ENCODE peak calls at places on chromosomes 13 and 19, in five cellular contexts. T is tibial artery, Z is neural progenitor cell, N is esophagus squamous epithelium, Q is A549. J is an unnamed sample.

GRCh38 chr13:41311607-41312500 is 787 bp downstream of the NAA16 start:
- DNase-seq in T (peak), Z (peak), N (no peak), Q (no peak), J (peak)

GRCh38 chr13:40388617-40389016 is 277.8 kb downstream of the FOXO1 start:
- DNase-seq in N (peak), T (no peak), Q (no peak), Z (no peak), J (no peak)

GRCh38 chr19:18322318-18322758 is 538 bp downstream of the LSM4 start:
- DNase-seq in T (no peak), Q (peak), N (no peak), Z (peak), J (peak)

GRCh38 chr13:100512422-100512821 is 76.2 kb downstream of the GGACT start:
- DNase-seq in N (no peak), T (no peak), Q (no peak), Z (no peak), J (peak)

GRCh38 chr13:36420437-36420891 is 11.8 kb upstream of the CCNA1 start:
- DNase-seq in Q (peak), T (peak), N (no peak), Z (peak), J (peak)

GRCh38 chr13:65985632-65986031 is 1244.5 kb downstream of the PCDH9 start:
- DNase-seq in T (no peak), Q (no peak), Z (peak), N (no peak), J (peak)

GRCh38 chr19:33391631-33392249 is 18.2 kb downstream of the CEBPG start:
- DNase-seq in N (no peak), Z (no peak), T (no peak), Q (no peak), J (no peak)

GRCh38 chr19:34274284-34274826 is 20.0 kb downstream of the GARRE1 start:
- DNase-seq in T (no peak), N (no peak), Q (no peak), Z (no peak), J (no peak)

GRCh38 chr13:60044321-60044720 is 119.4 kb downstream of the DIAPH3 start:
- DNase-seq in Z (no peak), N (no peak), Q (no peak), T (no peak), J (no peak)

GRCh38 chr13:19152403-19152802 is 29.2 kb downstream of the TUBA3C start:
- DNase-seq in N (no peak), Z (no peak), T (no peak), Q (no peak), J (no peak)

GRCh38 chr13:62305758-62306157 is 890.1 kb upstream of the PCDH20 start:
- DNase-seq in N (no peak), Q (no peak), Z (peak), T (no peak), J (no peak)

GRCh38 chr13:87666826-87667225 is 4.3 kb upstream of the SLITRK5 start:
- DNase-seq in N (no peak), Q (no peak), Z (no peak), T (no peak), J (no peak)

GRCh38 chr19:21202865-21203494 is 61.1 kb downstream of the ZNF431 start:
- DNase-seq in T (no peak), N (no peak), Z (peak), Q (peak), J (peak)

GRCh38 chr13:94858856-94859811 is 146.8 kb upstream of the SOX21 start:
- DNase-seq in Z (peak), Q (no peak), N (no peak), T (peak), J (no peak)

GRCh38 chr19:29170554-29170953 is 42.4 kb downstream of the UQCRFS1 start:
- DNase-seq in N (no peak), Q (no peak), Z (no peak), T (no peak), J (no peak)

GRCh38 chr19:56091066-56091490 is 30.0 kb downstream of the ZNF787 start:
- DNase-seq in T (no peak), Z (no peak), Q (no peak), N (no peak), J (peak)

GRCh38 chr19:41492843-41493242 is 49.9 kb downstream of the ERICH4 start:
- DNase-seq in Z (no peak), N (no peak), T (no peak), Q (no peak), J (no peak)

DNA sequence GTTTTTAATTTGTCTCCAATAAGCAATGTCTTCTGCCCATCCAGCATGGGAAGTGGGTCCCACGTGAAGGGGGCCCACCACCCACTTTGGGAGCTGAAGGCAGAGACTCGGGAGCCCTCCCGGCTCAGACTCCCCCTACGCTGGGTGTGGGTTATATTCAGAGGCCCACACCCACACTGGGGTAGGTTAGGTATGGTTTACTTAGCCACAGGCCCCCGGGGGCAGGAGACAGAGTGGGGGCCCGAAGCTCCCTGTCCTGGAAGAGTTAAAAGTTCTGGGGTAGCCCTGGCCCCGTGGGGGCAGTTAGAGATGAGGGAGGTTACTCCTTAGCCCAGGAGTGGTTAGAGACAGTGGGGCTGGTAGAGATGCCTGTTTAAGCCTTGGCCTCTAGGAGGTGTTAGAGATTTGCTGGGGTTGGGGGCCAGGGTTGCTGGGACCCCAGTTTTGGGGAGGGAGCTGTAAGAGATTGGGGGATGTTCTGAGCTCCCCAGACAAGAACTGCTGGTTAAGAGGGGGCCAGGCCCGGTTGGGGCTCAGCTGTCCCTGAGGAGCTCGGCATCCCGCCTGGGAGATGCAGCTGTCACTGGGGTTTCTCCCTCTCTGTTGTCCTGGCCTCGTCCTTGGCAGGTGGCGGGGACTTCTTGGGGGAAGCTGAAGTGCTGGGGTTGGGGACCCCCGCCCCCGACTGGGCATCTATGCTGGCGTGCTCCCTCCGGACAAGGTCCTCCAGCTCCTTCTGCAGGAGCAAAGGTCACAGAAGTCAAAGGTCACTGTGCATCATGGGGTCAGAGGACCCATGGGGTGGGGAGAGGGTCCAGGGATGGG is 712 bp upstream of the RINL start:
- DNase-seq in Q (no peak), Z (no peak), T (no peak), N (no peak), J (no peak)
- H3K4me3 ChIP-seq in Q (no peak), Z (no peak), T (no peak), N (peak), J (no peak)

GRCh38 chr13:48979892-48980291 is 4.2 kb downstream of the FNDC3A start:
- DNase-seq in T (no peak), N (no peak), Z (no peak), Q (no peak), J (no peak)
- TF ChIP-seq CTCF in T (no peak), N (no peak), Z (no peak), Q (no peak), J (no peak)

DNA sequence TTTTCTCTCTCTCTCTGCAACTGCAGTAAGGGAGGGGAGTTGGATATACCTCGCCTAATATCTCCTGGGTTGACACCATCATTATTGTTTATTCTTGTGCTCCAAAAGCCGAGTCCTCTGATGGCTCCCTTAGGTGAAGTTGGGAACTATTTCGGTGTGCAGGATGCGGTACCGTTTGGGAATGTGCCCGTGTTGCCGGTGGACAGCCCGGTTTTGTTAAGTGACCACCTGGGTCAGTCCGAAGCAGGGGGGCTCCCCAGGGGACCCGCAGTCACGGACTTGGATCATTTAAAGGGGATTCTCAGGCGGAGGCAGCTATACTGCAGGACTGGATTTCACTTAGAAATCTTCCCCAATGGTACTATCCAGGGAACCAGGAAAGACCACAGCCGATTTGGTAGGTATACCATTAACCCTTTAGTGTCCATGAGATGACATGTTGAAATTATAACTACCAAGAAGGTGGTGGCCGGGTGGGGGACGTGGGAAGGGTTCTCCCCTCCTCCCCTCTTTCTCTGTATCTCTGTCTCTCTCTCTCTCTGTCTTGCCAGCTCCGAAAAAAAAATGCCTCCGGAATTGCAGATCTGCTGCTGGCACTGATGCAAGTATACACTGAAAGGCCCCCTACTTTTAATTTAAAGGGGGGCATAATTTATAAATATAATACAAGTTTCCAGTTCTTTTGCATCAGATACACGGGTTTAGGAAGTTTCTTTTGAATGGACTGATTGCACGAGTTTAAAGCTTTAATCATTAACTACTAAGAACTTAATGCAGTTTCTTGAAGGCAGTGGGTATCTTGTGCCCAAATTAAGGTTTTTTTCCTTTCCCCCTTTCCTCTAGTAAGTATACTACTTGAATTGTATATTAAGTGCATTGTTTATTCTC is 1.2 kb downstream of the FGF9 start:
- DNase-seq in N (no peak), Q (no peak), T (no peak), Z (peak), J (no peak)
- H3K4me3 ChIP-seq in N (peak), Q (peak), T (peak), Z (peak), J (no peak)

GRCh38 chr13:23825179-23825578 is 64.0 kb downstream of the MIPEP start:
- DNase-seq in Z (no peak), Q (no peak), N (no peak), T (no peak), J (no peak)
- TF ChIP-seq CTCF in Z (no peak), Q (no peak), N (no peak), T (no peak), J (no peak)

DNA sequence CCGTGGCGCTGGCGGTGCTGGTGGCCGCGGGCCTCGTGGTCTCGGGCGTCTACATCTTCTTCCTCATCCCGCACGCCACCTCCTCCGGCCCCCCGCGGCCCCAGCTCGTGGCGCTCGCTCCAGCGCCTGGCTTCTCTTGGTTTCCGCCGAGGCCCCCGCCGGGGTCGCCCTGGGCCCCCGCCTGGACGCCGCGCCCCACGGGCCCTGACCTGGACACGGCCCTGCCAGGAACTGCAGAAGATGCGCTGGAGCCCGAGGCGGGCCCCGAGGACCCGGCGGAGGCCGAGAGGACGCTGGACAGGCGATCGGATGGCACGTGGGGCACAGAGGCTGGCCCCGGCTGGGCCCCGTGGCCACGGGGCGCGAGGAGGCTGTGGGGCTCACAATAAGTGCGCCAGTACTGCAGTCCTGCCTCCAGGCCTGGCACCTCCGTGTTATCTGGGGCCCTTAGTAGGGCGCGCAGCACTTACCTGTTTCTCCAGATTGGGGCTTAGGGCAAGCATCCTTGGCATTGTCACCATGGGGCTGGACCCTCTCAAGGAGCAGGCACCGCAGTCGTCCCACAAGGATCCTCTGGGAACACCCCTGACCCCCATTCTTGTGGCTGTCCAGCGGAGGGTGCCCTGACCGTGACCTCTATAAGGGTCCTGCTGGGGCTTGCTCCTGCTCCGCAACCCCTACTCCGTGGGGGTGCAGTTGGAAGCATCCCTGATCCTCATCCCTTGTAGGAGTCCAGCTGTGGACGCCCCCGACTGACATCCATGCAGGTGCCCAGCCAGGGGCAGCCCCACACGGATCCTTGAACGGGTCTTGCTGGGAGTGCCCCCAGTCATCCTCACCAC is 1.5 kb downstream of the RNF225 start:
- DNase-seq in Q (no peak), N (no peak), T (no peak), Z (no peak), J (no peak)
- H3K4me3 ChIP-seq in Q (no peak), N (peak), T (no peak), Z (no peak), J (peak)

GRCh38 chr13:76019421-76020044 is 383.4 kb downstream of the LMO7 start:
- DNase-seq in Z (peak), Q (no peak), T (no peak), N (no peak), J (peak)
- TF ChIP-seq CTCF in Z (peak), Q (peak), T (no peak), N (no peak), J (no peak)

DNA sequence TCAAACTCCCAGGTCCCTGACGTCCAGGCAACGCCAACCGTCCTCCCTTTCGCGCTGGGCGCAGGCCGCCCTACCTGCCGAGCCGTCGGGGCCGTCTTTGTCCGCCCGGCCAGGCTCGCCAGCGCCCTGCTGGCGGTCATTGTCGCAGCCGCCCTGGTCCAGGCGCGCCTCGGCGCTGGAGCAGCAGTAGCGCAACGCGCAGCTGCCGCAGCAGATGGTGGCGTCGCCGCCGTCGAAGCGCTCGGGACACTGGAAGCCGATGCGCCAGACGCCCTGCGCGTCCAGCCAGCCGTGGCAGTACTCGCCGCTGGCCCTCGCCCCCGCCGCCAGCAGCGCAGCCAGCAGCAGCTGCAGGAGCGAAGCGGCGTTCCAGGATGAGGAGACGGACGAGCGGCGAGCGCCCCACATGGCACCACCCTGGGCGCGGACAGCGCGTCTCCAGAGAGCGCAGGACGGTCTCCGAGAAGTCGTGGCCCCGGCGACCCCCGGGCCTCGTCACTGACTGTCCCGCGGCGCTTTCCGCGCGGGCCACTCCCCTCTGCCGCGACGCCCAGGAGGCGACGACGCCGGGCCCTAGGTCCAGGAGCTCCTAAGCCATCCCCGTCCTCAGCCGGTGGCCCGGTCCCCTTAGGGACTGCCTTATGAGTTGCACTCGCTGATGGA is 1.1 kb downstream of the SHISA2 start:
- DNase-seq in Q (no peak), T (no peak), N (no peak), Z (peak), J (peak)
- H3K4me3 ChIP-seq in Q (no peak), T (peak), N (peak), Z (peak), J (no peak)

GRCh38 chr13:49791214-49791752 is 1.2 kb downstream of the KPNA3 start:
- DNase-seq in T (no peak), N (no peak), Q (no peak), Z (peak), J (peak)

GRCh38 chr13:49791753-49792549 is 531 bp downstream of the KPNA3 start:
- DNase-seq in N (no peak), Z (peak), T (peak), Q (no peak), J (peak)

GRCh38 chr13:49789961-49790360 is 2.5 kb downstream of the KPNA3 start:
- DNase-seq in Q (no peak), T (no peak), N (no peak), Z (no peak), J (no peak)

DNA sequence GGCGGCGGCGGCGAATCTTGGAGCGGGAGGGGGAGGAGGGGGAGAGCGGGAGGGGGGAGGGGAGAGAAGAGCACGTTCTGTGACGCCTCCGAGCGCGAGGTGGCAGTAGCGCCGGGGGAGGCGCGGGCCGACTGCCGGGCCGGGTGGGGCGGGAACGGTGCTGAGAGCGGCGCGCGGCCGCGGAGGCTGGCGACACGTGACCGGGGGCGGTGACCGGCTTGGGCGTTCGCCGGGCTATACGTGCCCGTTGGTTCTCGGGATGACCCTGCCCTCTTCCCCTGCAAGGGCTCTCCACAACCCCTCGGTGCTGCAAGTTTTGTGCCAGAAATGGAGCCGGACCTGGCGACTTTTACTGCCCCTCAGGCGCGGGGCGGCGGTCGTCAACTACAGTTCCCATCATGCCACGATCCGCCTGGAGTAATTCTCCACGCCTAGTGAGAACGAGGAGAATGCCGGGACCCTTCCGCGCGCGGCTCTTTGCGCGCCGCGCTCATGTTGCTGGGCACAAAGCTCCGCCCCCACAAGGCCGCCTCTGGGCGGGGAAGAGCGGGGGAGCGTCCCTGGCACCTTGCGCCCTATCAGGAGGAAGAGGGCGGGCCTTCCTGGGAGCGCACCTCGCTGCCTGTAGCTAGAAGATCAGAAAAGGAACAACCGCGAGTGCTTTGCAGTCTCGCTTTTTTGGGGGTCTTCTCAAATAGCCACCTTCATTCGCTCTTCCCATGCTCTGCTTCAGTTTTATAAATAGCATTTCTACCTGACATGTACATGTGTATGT is at the start of gene KPNA3:
- DNase-seq in Q (peak), N (peak), T (peak), Z (peak), J (peak)
- TF ChIP-seq CTCF in Q (peak), N (no peak), T (peak), Z (peak), J (no peak)

GRCh38 chr19:3005345-3005744 is 23.7 kb downstream of the TLE2 start:
- DNase-seq in Q (no peak), T (no peak), N (no peak), Z (no peak), J (no peak)
- H3K4me3 ChIP-seq in Q (no peak), T (no peak), N (no peak), Z (no peak), J (no peak)

GRCh38 chr19:52492991-52493470 is 34.4 kb upstream of the ZNF808 start:
- DNase-seq in Z (peak), N (no peak), T (no peak), Q (no peak), J (peak)

GRCh38 chr19:52494518-52494917 is 33.0 kb upstream of the ZNF808 start:
- DNase-seq in N (no peak), Q (no peak), T (no peak), Z (no peak), J (no peak)

DNA sequence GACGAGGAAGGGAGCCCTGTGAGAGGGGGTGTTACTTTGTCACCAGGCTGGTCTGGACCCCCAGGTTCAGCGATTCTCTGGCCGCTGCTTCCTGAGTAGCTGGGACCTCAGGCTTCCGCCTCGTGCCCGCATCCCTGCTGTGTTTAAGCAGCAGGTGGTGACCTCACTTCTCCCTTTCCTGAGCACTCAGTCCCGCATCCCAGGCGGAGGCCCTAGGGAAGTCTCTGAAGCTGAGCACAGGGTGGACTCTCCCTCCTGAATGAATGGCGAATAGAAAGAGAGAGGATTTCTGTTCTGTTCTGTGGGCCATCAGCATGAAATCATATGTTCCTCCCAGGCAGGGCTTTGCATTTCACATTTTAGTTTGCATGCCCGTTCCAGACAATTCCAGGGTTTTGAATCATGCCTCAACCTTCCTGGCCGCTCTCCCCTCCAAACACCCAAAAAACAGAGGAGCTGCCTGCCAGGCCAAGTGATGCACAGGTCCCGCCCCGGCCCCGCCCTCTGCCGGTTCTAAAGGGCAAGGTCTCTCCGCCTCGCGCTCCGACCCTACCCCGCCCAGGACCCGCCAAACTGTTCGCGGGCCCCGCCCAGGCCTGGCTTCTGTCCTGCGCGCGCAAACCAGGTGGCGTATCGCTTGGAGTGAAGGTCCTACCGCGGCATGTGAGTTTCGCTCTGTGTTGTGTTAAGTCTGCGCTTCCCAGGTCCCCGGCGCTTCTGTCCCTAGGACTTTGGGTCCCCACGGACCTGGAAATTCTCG is 35.1 kb upstream of the ZNF808 start:
- DNase-seq in T (peak), N (no peak), Q (no peak), Z (peak), J (peak)
- TF ChIP-seq CTCF in T (no peak), N (no peak), Q (no peak), Z (no peak), J (no peak)